ENCODE peak calls at places on chromosomes 3 and 15, in five cellular contexts. I, O, J, D and U are unnamed samples.

GRCh38 chr3:105798381-105798934 is 70.4 kb downstream of the CBLB start:
- DNase-seq in D (no peak), J (no peak), O (no peak), I (no peak), U (no peak)

GRCh38 chr3:169627789-169628188 is 35.7 kb downstream of the MECOM start:
- DNase-seq in J (no peak), I (no peak), O (no peak), D (no peak), U (peak; percentile 25)

GRCh38 chr3:15015456-15015855 is 49.7 kb downstream of the MRPS25 start:
- DNase-seq in D (no peak), J (no peak), O (no peak), I (no peak), U (no peak)

GRCh38 chr3:156675744-156676466 is 1.5 kb downstream of the TIPARP start:
- DNase-seq in D (peak; percentile 29), J (peak; percentile 96), O (peak; percentile 30), I (peak; percentile 93), U (peak; percentile 39)

GRCh38 chr3:160098261-160098908 is 109.8 kb downstream of the IL12A start:
- DNase-seq in O (no peak), D (no peak), J (no peak), I (peak; percentile 52), U (no peak)

GRCh38 chr3:152610621-152611020 is 224.3 kb upstream of the P2RY1 start:
- DNase-seq in J (no peak), D (no peak), I (no peak), O (no peak), U (no peak)

GRCh38 chr15:90309050-90309449 is 43.0 kb upstream of the ZNF774 start:
- DNase-seq in J (no peak), O (no peak), I (no peak), D (no peak), U (no peak)

GRCh38 chr3:11328196-11328945 is 56.2 kb downstream of the ATG7 start:
- DNase-seq in I (peak; percentile 28), O (no peak), D (no peak), J (no peak), U (no peak)

GRCh38 chr3:18061737-18062136 is 319.3 kb upstream of the TBC1D5 start:
- DNase-seq in I (no peak), O (no peak), J (no peak), D (no peak), U (no peak)